ENCODE peak calls at places on chromosomes 6 and 20, in eight cellular contexts. Y, A, P, W, E, T, V and Z are unnamed samples.

GRCh38 chr20:60013296-60014142 is 55.3 kb downstream of the CDH26 start:
- DNase-seq in Y (no peak), T (no peak), V (no peak), W (no peak), E (no peak), P (no peak), A (no peak), Z (no peak)

GRCh38 chr6:93413190-93413589 is 6.2 kb downstream of the EPHA7 start:
- DNase-seq in T (no peak), V (no peak), A (no peak), W (no peak), Y (no peak), P (no peak), E (no peak), Z (no peak)

GRCh38 chr20:8454137-8454712 is 322.2 kb downstream of the PLCB1 start:
- DNase-seq in P (peak; percentile 12), T (no peak), V (peak; percentile 90), Y (no peak), A (no peak), W (peak; percentile 60), E (peak; percentile 5), Z (no peak)

GRCh38 chr6:38509713-38510112 is 130.0 kb downstream of the BTBD9 start:
- DNase-seq in W (peak; percentile 35), A (no peak), P (no peak), Y (no peak), T (no peak), V (peak; percentile 79), E (no peak), Z (no peak)

GRCh38 chr6:21748343-21749063 is 155.0 kb downstream of the SOX4 start:
- DNase-seq in W (no peak), E (no peak), Y (no peak), A (no peak), T (no peak), V (peak; percentile 23), P (no peak), Z (no peak)

GRCh38 chr20:2390971-2391675 is 10.4 kb downstream of the TGM6 start:
- DNase-seq in A (no peak), V (no peak), P (no peak), E (no peak), T (no peak), W (no peak), Y (no peak), Z (no peak)

GRCh38 chr6:53962631-53963030 is 148.6 kb upstream of the MLIP start:
- DNase-seq in P (no peak), E (no peak), Y (no peak), A (no peak), V (no peak), T (no peak), W (no peak), Z (no peak)

GRCh38 chr6:153790881-153791473 is 248.1 kb upstream of the OPRM1 start:
- DNase-seq in A (no peak), T (no peak), E (no peak), P (no peak), W (peak; percentile 10), V (no peak), Y (no peak), Z (no peak)

GRCh38 chr6:117795234-117795633 is 111.8 kb upstream of the SLC35F1 start:
- DNase-seq in Y (no peak), P (no peak), A (no peak), E (no peak), W (peak; percentile 24), V (no peak), T (no peak), Z (no peak)

GRCh38 chr6:139380611-139381010 is 6.2 kb upstream of the CITED2 start:
- DNase-seq in E (no peak), T (no peak), P (no peak), Y (no peak), V (no peak), A (no peak), W (no peak), Z (no peak)

GRCh38 chr20:57265649-57266250 is 691 bp downstream of the BMP7 start:
- DNase-seq in W (peak; percentile 24), P (no peak), E (no peak), V (no peak), T (no peak), Y (no peak), A (no peak), Z (no peak)

GRCh38 chr6:96521625-96522468 is at the start of gene UFL1:
- DNase-seq in Y (peak; percentile 98), A (peak; percentile 98), W (peak; percentile 91), E (peak; percentile 91), V (peak; percentile 93), P (peak; percentile 93), T (peak; percentile 95), Z (peak; percentile 95)

GRCh38 chr6:26472549-26473245 is 14.9 kb downstream of the BTN2A1 start:
- DNase-seq in V (no peak), T (no peak), Y (no peak), A (no peak), W (no peak), E (no peak), P (no peak), Z (no peak)

GRCh38 chr20:49717693-49718092 is 4.0 kb upstream of the B4GALT5 start:
- DNase-seq in W (no peak), E (no peak), A (no peak), P (no peak), V (no peak), T (no peak), Y (no peak), Z (peak; percentile 68)

GRCh38 chr20:9912858-9913434 is 74.1 kb upstream of the PAK5 start:
- DNase-seq in A (no peak), V (peak; percentile 44), Y (peak; percentile 44), W (peak; percentile 57), T (peak; percentile 56), P (peak; percentile 23), E (no peak), Z (peak; percentile 30)

GRCh38 chr6:27651371-27651732 is 178.4 kb upstream of the ZNF184 start:
- DNase-seq in T (no peak), A (no peak), V (peak; percentile 33), W (peak; percentile 80), Y (no peak), P (no peak), E (no peak), Z (no peak)

GRCh38 chr6:34633785-34634184 is 62.8 kb downstream of the ILRUN start:
- DNase-seq in V (no peak), T (no peak), E (no peak), Y (no peak), W (no peak), A (no peak), P (no peak), Z (no peak)

GRCh38 chr6:38676974-38677544 is 25.9 kb downstream of the GLO1 start:
- DNase-seq in W (no peak), Y (no peak), T (no peak), A (no peak), V (no peak), P (no peak), E (no peak), Z (no peak)

GRCh38 chr6:42239736-42240375 is 22.2 kb upstream of the MRPS10 start:
- DNase-seq in W (no peak), E (no peak), V (peak; percentile 40), Y (no peak), T (no peak), A (no peak), P (no peak), Z (peak; percentile 88)

GRCh38 chr6:35972471-35972985 is 51.6 kb upstream of the SRPK1 start:
- DNase-seq in W (peak; percentile 13), V (no peak), P (no peak), Y (no peak), E (no peak), T (no peak), A (no peak), Z (no peak)

GRCh38 chr6:68038815-68039408 is 596.2 kb upstream of the ADGRB3 start:
- DNase-seq in W (no peak), T (no peak), E (no peak), P (no peak), V (no peak), Y (no peak), A (no peak), Z (no peak)

GRCh38 chr6:135962731-135963130 is 111.2 kb downstream of the PDE7B start:
- DNase-seq in E (no peak), P (no peak), Y (no peak), T (no peak), W (no peak), V (peak; percentile 16), A (no peak), Z (no peak)

GRCh38 chr20:58716476-58717277 is 24.1 kb downstream of the NPEPL1 start:
- DNase-seq in E (no peak), W (no peak), A (no peak), Y (no peak), V (no peak), P (peak; percentile 5), T (peak; percentile 24), Z (no peak)

GRCh38 chr20:17228624-17229061 is 1.8 kb downstream of the PCSK2 start:
- DNase-seq in Y (peak; percentile 47), E (no peak), W (no peak), P (no peak), A (peak; percentile 71), V (no peak), T (no peak), Z (no peak)

GRCh38 chr6:15818491-15818890 is 155.7 kb upstream of the DTNBP1 start:
- DNase-seq in A (no peak), T (no peak), Y (no peak), W (no peak), P (no peak), E (no peak), V (no peak), Z (no peak)

GRCh38 chr20:49380245-49380875 is 102.1 kb downstream of the KCNB1 start:
- DNase-seq in P (no peak), T (no peak), W (no peak), E (no peak), V (no peak), Y (no peak), A (no peak), Z (no peak)

GRCh38 chr6:11770546-11771466 is 7.8 kb downstream of the ADTRP start:
- DNase-seq in V (peak; percentile 99), Y (peak; percentile 88), T (peak; percentile 74), E (no peak), A (peak; percentile 91), W (peak; percentile 92), P (no peak), Z (peak; percentile 37)

GRCh38 chr6:147005499-147005898 is 198.7 kb upstream of the STXBP5 start:
- DNase-seq in T (no peak), V (no peak), W (no peak), Y (no peak), P (no peak), E (no peak), A (no peak), Z (no peak)

GRCh38 chr20:55528482-55528881 is 476.8 kb downstream of the CBLN4 start:
- DNase-seq in W (no peak), E (no peak), V (no peak), P (no peak), Y (no peak), A (no peak), T (no peak), Z (peak; percentile 42)

GRCh38 chr6:6972456-6972855 is 135.3 kb upstream of the RREB1 start:
- DNase-seq in E (no peak), Y (no peak), T (no peak), V (peak; percentile 49), P (no peak), A (no peak), W (no peak), Z (peak; percentile 32)